ENCODE peak calls at places on chromosome 14, in four cellular contexts. K, A, N and I are unnamed samples.

GRCh38 chr14:70096866-70097265 is 91.9 kb downstream of the SLC8A3 start:
- DNase-seq in K (no peak), A (no peak), N (peak; percentile 3), I (no peak)

GRCh38 chr14:53971501-53971900 is 14.9 kb upstream of the BMP4 start:
- DNase-seq in K (no peak), A (no peak), N (no peak), I (no peak)

GRCh38 chr14:80784824-80785223 is 156.7 kb downstream of the CEP128 start:
- DNase-seq in K (no peak), A (no peak), N (no peak), I (no peak)

GRCh38 chr14:95458459-95458858 is 58.0 kb downstream of the SYNE3 start:
- DNase-seq in K (no peak), A (no peak), N (no peak), I (no peak)

GRCh38 chr14:56092761-56093160 is 25.4 kb upstream of the PELI2 start:
- DNase-seq in K (no peak), A (no peak), N (no peak), I (no peak)

GRCh38 chr14:65002586-65003210 is 16.0 kb downstream of the FNTB start:
- DNase-seq in K (no peak), A (no peak), N (no peak), I (no peak)

GRCh38 chr14:67500981-67501380 is 12.5 kb upstream of the TMEM229B start:
- DNase-seq in K (no peak), A (no peak), N (no peak), I (no peak)

GRCh38 chr14:70655110-70655826 is 13.6 kb downstream of the TTC9 start:
- DNase-seq in K (no peak), A (no peak), N (peak; percentile 1), I (no peak)

GRCh38 chr14:79018846-79019245 is 848.7 kb downstream of the NRXN3 start:
- DNase-seq in K (no peak), A (no peak), N (peak; percentile 23), I (no peak)

GRCh38 chr14:102445066-102445465 is 64.5 kb downstream of the ANKRD9 start:
- DNase-seq in K (no peak), A (no peak), N (no peak), I (no peak)

GRCh38 chr14:38248629-38249028 is 7.3 kb downstream of the CLEC14A start:
- DNase-seq in K (no peak), A (no peak), N (no peak), I (no peak)

GRCh38 chr14:22460461-22461195 is 128.4 kb downstream of the DAD1 start:
- DNase-seq in K (no peak), A (no peak), N (no peak), I (no peak)

GRCh38 chr14:22456421-22456820 is 132.6 kb downstream of the DAD1 start:
- DNase-seq in K (no peak), A (no peak), N (no peak), I (no peak)

GRCh38 chr14:22458737-22459136 is 130.3 kb downstream of the DAD1 start:
- DNase-seq in K (no peak), A (no peak), N (no peak), I (no peak)

GRCh38 chr14:22452330-22452729 is 136.7 kb downstream of the DAD1 start:
- DNase-seq in K (no peak), A (no peak), N (no peak), I (no peak)

DNA sequence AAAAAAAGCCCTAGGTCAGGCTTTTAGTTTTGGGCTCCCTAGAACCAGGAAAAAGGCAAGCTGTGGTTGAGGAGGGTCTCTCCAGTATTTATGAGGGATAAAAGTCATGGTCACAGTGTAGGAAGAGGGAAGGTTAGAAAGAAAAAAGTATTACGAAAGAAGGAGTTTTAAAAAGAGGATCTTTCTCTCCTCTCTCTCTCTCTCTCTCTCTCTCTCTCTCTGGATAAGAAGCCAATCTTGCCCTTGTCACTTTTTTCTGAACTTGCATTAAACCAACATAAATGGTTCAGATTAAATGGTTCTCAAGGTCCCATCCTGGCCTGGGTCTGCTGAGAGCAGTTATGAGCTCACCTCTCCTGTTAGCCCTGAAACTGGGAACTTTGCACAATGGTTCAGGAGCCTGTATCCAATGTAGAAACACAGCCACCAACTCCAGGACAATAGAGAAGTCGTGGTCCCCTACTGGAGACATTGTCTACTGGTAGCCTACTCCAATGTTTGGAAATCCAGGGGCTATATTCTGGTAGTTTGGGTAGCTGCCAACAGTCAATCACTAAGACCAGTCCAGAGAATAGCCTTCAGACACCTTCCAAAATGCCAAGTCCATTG is 131.9 kb downstream of the DAD1 start:
- DNase-seq in K (no peak), A (no peak), N (no peak), I (no peak)
- TF ChIP-seq POLR2A in K (no peak), A (no peak), N (no peak), I (no peak)

GRCh38 chr14:20262642-20263128 is 23.6 kb downstream of the OR11H4 start:
- DNase-seq in K (no peak), A (no peak), N (no peak), I (no peak)
- H3K27me3 ChIP-seq in K (no peaks in the 10 kb centered on the region), A (no peaks in the 10 kb centered on the region), N (no peaks in the 10 kb centered on the region), I (no peaks in the 10 kb centered on the region)

GRCh38 chr14:68976160-68977067 is 2.7 kb downstream of the ACTN1 start:
- DNase-seq in K (no peak), A (peak; percentile 75), N (peak; percentile 35), I (no peak)
- TF ChIP-seq POLR2A in K (no peak), A (no peak), N (peak; percentile 40), I (no peak)

DNA sequence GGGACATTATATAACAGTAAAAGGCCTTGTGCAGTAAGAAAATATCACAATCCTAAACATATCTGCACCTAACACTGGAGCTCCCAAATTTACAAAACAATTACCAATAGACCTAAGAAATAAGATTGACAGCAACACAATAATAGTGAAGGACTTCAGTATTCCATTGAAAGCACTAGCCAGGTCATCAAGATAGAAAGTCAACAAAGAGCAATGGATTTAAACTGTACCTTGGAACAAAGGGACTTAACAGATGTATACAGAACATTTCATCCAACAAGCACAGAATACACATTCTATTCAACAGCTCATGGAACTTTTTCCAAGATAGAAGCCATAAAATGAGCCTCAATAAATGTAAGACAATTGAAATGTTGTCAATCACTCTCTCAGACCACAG is 209.5 kb upstream of the ARHGAP5 start:
- DNase-seq in K (no peak), A (no peak), N (no peak), I (no peak)
- H3K27me3 ChIP-seq in K (no peaks in the 10 kb centered on the region), A (no peaks in the 10 kb centered on the region), N (no peaks in the 10 kb centered on the region), I (no peaks in the 10 kb centered on the region)